ENCODE peak calls at places on chromosomes 5 and 9, in six cellular contexts. K, U, J, L, P and Y are unnamed samples.

GRCh38 chr5:69261034-69261433 is 26.3 kb downstream of the CDK7 start:
- DNase-seq in U (no peak), K (no peak), J (no peak), L (peak), P (no peak), Y (peak)

GRCh38 chr9:73981405-73981804 is 515.7 kb upstream of the RORB start:
- DNase-seq in U (no peak), J (no peak), P (no peak), K (no peak), L (no peak), Y (no peak)

GRCh38 chr5:100407053-100407452 is 128.1 kb upstream of the FAM174A start:
- DNase-seq in K (no peak), U (no peak), J (no peak), L (no peak), P (no peak), Y (no peak)

GRCh38 chr5:177364159-177364962 is 6.6 kb downstream of the RGS14 start:
- DNase-seq in L (no peak), U (no peak), K (no peak), J (peak), P (no peak), Y (no peak)

GRCh38 chr5:68872088-68872842 is 221.5 kb upstream of the SLC30A5 start:
- DNase-seq in P (no peak), J (no peak), L (no peak), U (no peak), K (no peak), Y (peak)

GRCh38 chr5:5066276-5067186 is 73.6 kb upstream of the ADAMTS16 start:
- DNase-seq in U (no peak), J (peak), L (peak), P (no peak), K (no peak), Y (no peak)

GRCh38 chr5:177495243-177496060 is 2.0 kb downstream of the PDLIM7 start:
- DNase-seq in K (peak), U (peak), J (peak), L (peak), P (peak), Y (peak)

GRCh38 chr5:67021031-67021430 is 175.6 kb downstream of the CD180 start:
- DNase-seq in L (no peak), K (no peak), J (no peak), P (no peak), U (no peak), Y (no peak)

GRCh38 chr9:69370430-69370829 is 45.4 kb downstream of the ENTREP1 start:
- DNase-seq in J (no peak), U (no peak), P (no peak), L (peak), K (no peak), Y (no peak)

GRCh38 chr9:137875354-137875753 is 2.2 kb upstream of the CACNA1B start:
- DNase-seq in K (no peak), P (no peak), J (no peak), L (no peak), U (no peak), Y (no peak)

GRCh38 chr5:80181618-80182211 is 74.1 kb downstream of the SERINC5 start:
- DNase-seq in J (no peak), U (peak), L (peak), K (no peak), P (peak), Y (peak)

GRCh38 chr5:119070578-119070827 is 384 bp upstream of the DMXL1 start:
- DNase-seq in J (no peak), U (no peak), P (no peak), L (no peak), K (peak), Y (no peak)

GRCh38 chr5:94281402-94281801 is 337.0 kb downstream of the KIAA0825 start:
- DNase-seq in L (no peak), U (no peak), P (no peak), K (no peak), J (no peak), Y (no peak)

GRCh38 chr9:78028926-78029325 is 2.7 kb downstream of the GNAQ start:
- DNase-seq in L (no peak), K (no peak), U (no peak), J (no peak), P (no peak), Y (no peak)

GRCh38 chr5:59583151-59583809 is 310.2 kb downstream of the PDE4D start:
- DNase-seq in J (no peak), K (no peak), L (peak), U (no peak), P (no peak), Y (no peak)

GRCh38 chr5:173454764-173455598 is 126.8 kb upstream of the STC2 start:
- DNase-seq in U (peak), P (peak), L (peak), K (peak), J (peak), Y (peak)

GRCh38 chr5:67648201-67648671 is 451.6 kb upstream of the CD180 start:
- DNase-seq in K (peak), J (no peak), P (no peak), U (peak), L (peak), Y (peak)

GRCh38 chr5:133006653-133007052 is 19.7 kb downstream of the ZCCHC10 start:
- DNase-seq in U (no peak), K (no peak), P (peak), J (no peak), L (peak), Y (no peak)

GRCh38 chr9:28264368-28264767 is 691.1 kb upstream of the C9orf72 start:
- DNase-seq in P (no peak), J (no peak), K (no peak), L (peak), U (no peak), Y (peak)

GRCh38 chr5:174910245-174910737 is 185.9 kb downstream of the MSX2 start:
- DNase-seq in L (peak), P (peak), U (no peak), K (peak), J (peak), Y (peak)

GRCh38 chr9:129483467-129484324 is 137.2 kb downstream of the C9orf50 start:
- DNase-seq in U (peak), K (peak), L (peak), P (no peak), J (no peak), Y (peak)

GRCh38 chr5:137091473-137091872 is 407.7 kb downstream of the SPOCK1 start:
- DNase-seq in K (no peak), L (no peak), U (no peak), P (no peak), J (no peak), Y (no peak)

GRCh38 chr5:17666726-17667235 is 32.5 kb downstream of the TAF11L14 start:
- DNase-seq in U (no peak), K (no peak), L (no peak), P (no peak), J (no peak), Y (no peak)

GRCh38 chr5:55234171-55234700 is 828 bp upstream of the CCNO start:
- DNase-seq in J (no peak), K (no peak), P (no peak), L (no peak), U (no peak), Y (peak)

GRCh38 chr5:86623785-86624483 is 6.2 kb downstream of the COX7C start:
- DNase-seq in J (no peak), K (no peak), U (no peak), P (no peak), L (no peak), Y (no peak)

GRCh38 chr5:165786073-165786472 is 2280.7 kb downstream of the MAT2B start:
- DNase-seq in P (no peak), K (no peak), J (no peak), L (no peak), U (no peak), Y (no peak)

GRCh38 chr5:120035815-120036577 is 406.6 kb downstream of the FAM170A start:
- DNase-seq in K (no peak), J (no peak), L (no peak), U (no peak), P (no peak), Y (no peak)

GRCh38 chr5:21680196-21680595 is 1172.9 kb downstream of the CDH12 start:
- DNase-seq in L (peak), J (no peak), K (no peak), U (no peak), P (no peak), Y (peak)

GRCh38 chr5:132365213-132365612 is 4.3 kb upstream of the SLC22A5 start:
- DNase-seq in U (no peak), L (peak), P (peak), J (no peak), K (no peak), Y (peak)

GRCh38 chr9:128689293-128689770 is 310 bp downstream of the SET start:
- DNase-seq in U (no peak), L (no peak), K (peak), P (no peak), J (no peak), Y (no peak)

GRCh38 chr5:8628521-8628920 is 759.6 kb downstream of the MTRR start:
- DNase-seq in L (no peak), J (no peak), U (no peak), P (no peak), K (no peak), Y (no peak)

GRCh38 chr5:173883347-173883924 is 4.7 kb upstream of the CPEB4 start:
- DNase-seq in L (no peak), U (no peak), J (no peak), K (no peak), P (no peak), Y (no peak)

GRCh38 chr5:118365718-118366117 is 622.6 kb downstream of the DTWD2 start:
- DNase-seq in J (no peak), L (no peak), K (no peak), P (no peak), U (no peak), Y (no peak)

GRCh38 chr5:3153906-3154305 is 402.4 kb upstream of the IRX2 start:
- DNase-seq in K (no peak), P (no peak), J (no peak), U (no peak), L (no peak), Y (no peak)

GRCh38 chr5:124528838-124529237 is 217.6 kb downstream of the ZNF608 start:
- DNase-seq in P (no peak), J (peak), L (peak), U (no peak), K (no peak), Y (no peak)

GRCh38 chr9:123120131-123120530 is 86.7 kb downstream of the GPR21 start:
- DNase-seq in U (no peak), L (peak), J (no peak), P (no peak), K (no peak), Y (no peak)

GRCh38 chr5:115934388-115934974 is 27.8 kb upstream of the LVRN start:
- DNase-seq in K (no peak), P (no peak), J (no peak), U (no peak), L (no peak), Y (no peak)

GRCh38 chr9:134895849-134896833 is 15.5 kb downstream of the FCN2 start:
- DNase-seq in P (no peak), J (peak), L (peak), K (peak), U (peak), Y (peak)

GRCh38 chr9:87309236-87309635 is 188.4 kb upstream of the DAPK1 start:
- DNase-seq in L (peak), K (no peak), J (no peak), P (no peak), U (no peak), Y (no peak)

GRCh38 chr9:121850366-121850765 is 198.9 kb downstream of the DAB2IP start:
- DNase-seq in U (no peak), J (no peak), L (no peak), K (no peak), P (no peak), Y (no peak)

DNA sequence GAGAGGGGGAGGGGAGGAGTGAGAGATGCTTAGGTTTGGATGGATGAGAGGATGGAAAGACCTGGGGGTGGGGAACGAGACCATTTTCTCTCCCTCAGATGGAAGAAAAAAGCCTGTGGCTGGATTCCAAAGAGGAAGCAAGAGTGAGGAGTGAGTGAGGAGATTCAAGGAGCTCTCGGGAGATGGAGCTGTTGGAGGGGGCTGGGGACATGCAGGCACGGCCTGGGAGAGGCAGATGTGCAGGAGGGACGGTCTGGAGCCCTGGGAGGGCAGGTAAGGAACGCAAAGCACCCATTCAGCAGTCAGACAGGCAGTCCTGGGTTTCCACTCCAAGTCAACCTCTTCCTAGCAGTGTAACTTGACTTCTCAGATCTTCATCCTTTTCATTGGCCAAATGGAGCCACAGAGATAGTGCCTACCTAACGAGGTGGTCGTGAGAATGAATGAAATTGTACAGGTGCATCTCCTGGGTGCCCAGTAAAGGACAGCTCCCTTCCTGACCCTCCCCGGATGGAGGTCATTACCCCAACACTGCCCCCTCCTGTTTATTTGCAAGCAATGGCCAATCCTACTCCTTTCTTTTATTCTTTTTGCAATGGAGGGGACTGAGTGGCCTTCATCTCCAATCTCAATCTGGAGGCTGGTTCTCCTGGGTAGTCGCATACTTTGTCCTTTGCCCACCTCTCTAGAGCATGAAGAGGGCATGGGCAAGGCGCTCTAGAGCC is 52.2 kb downstream of the PCDH1 start:
- DNase-seq in L (no peak), K (no peak), U (no peak), P (no peak), J (peak), Y (no peak)
- TF ChIP-seq CTCF in L (peak), K (peak), U (peak), P (peak), J (peak), Y (no peak)

GRCh38 chr9:81565144-81565543 is 124.2 kb downstream of the TLE1 start:
- DNase-seq in L (no peak), U (no peak), J (no peak), K (no peak), P (peak), Y (no peak)
- H3K4me3 ChIP-seq in L (no peak), U (no peak), J (no peak), K (no peak), P (no peak), Y (no peak)

GRCh38 chr9:115170674-115171073 is 52.7 kb upstream of the TNC start:
- DNase-seq in L (peak), U (no peak), K (peak), J (no peak), P (no peak), Y (peak)
- TF ChIP-seq CTCF in L (peak), U (no peak), K (no peak), J (no peak), P (no peak), Y (no peak)

DNA sequence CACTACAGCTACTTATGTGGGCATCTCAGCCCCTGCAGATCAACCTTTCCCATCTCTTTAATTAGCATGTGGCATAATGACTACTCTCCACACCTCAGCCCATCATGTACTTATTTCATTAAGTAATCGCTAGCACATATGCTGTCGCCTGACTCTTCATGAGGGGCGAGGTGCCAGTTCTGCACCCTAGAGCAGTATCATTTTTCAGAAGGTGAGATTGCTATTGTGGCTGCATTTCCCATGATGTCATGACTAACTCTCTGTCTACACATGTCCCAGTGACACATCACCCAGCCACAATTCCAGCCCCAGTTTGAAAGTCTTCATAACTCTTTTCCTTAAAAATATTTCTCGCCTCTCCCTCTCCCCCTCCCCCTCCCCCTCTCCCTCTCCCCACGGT is 7.6 kb upstream of the F2RL1 start:
- DNase-seq in J (no peak), L (peak), K (no peak), P (no peak), U (no peak), Y (peak)
- H3K4me3 ChIP-seq in J (no peak), L (no peak), K (no peak), P (no peak), U (no peak), Y (no peak)

GRCh38 chr9:117021881-117022280 is 334.8 kb downstream of the TRIM32 start:
- DNase-seq in K (no peak), L (no peak), J (no peak), P (no peak), U (no peak), Y (no peak)
- TF ChIP-seq CTCF in K (no peak), L (no peak), J (no peak), P (no peak), U (no peak), Y (no peak)

DNA sequence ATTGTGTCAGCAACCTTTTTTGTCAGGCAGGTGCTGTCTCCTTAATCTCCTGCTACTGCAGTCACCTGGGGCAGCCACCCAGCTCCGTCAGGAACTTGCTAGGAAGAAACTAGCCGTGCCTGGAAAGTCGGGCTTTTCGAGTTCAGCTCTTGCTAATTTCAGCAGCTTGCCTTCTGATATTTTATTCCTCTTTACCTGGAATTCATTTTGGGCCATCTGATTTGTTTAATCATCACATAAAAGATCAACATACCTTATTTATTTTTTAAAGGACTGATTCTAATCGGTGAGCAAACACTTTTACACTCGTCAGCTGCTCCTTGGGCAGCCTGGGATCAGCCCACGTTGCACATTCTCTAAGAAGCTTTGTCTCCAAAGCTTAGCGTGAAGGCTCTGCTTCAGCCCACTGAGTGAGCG is 42.2 kb downstream of the PRLR start:
- DNase-seq in P (no peak), J (no peak), U (no peak), L (no peak), K (no peak), Y (no peak)
- H3K4me3 ChIP-seq in P (no peak), J (no peak), U (no peak), L (no peak), K (no peak), Y (no peak)

DNA sequence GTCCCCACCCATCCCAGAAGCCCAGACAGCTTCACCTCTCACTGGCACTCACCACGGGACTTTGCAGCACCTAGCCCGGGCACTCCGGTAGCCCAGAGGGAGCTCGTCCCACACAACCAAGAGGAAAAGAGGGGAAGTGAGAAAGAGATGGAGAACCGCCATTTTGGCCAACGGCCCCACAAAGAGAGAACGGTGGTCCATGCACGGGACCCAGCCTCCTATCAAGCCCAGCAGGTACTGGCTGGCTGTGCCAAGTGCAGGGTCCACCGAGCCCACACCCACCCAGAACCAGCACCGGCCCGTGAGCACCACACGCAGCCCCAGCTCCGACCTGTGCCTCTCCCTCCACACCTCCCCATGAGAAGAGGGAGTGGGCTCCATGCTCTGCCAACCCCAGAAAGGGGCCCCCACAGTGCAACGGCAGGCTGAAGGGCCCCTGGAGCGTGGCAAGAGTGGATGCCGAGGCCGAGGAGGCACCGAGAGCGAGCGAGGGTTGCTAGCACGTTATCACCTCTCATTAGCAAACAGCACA is 78.5 kb upstream of the GCNT4 start:
- DNase-seq in K (no peak), U (no peak), L (no peak), P (no peak), J (no peak), Y (no peak)
- TF ChIP-seq CTCF in K (no peak), U (no peak), L (no peak), P (no peak), J (no peak), Y (no peak)

GRCh38 chr9:93950619-93951601 is 4.2 kb downstream of the BARX1 start:
- DNase-seq in J (peak), L (no peak), K (no peak), U (no peak), P (no peak), Y (no peak)
- H3K4me3 ChIP-seq in J (no peak), L (peak), K (peak), U (peak), P (peak), Y (peak)